ENCODE peak calls at places on chromosome 11, in six cellular contexts. O is body of pancreas, T is OCI-LY7, V is RWPE2, Q is uterus, W is Peyer's patch. Z is an unnamed sample. For H3K4me1 and H3K36me3, the result is how much of the 10 kb centered on the place peaks cover.

GRCh38 chr11:398826-399225 is 4.8 kb downstream of the PKP3 start:
- DNase-seq in V (no peak), T (no peak), O (no peak), Q (no peak), W (no peak), Z (no peak)

GRCh38 chr11:69702239-69702668 is 1.6 kb downstream of the FGF19 start:
- DNase-seq in V (no peak), Q (no peak), T (no peak), W (no peak), O (no peak), Z (no peak)

GRCh38 chr11:78415338-78415737 is 2.3 kb downstream of the GAB2 start:
- DNase-seq in T (no peak), O (no peak), Q (no peak), W (no peak), V (no peak), Z (no peak)

GRCh38 chr11:1656061-1656441 is 26.5 kb downstream of the KRTAP5-5 start:
- DNase-seq in Q (peak), W (no peak), T (no peak), O (no peak), V (no peak), Z (no peak)

GRCh38 chr11:76013526-76013925 is 192.8 kb downstream of the WNT11 start:
- DNase-seq in V (no peak), O (no peak), Q (no peak), T (no peak), W (no peak), Z (no peak)

GRCh38 chr11:68810164-68810563 is 31.6 kb downstream of the CPT1A start:
- DNase-seq in O (peak), V (no peak), Q (no peak), W (no peak), T (no peak), Z (peak)

GRCh38 chr11:64247729-64248531 is 1.2 kb upstream of the PPP1R14B start:
- DNase-seq in V (no peak), W (no peak), T (no peak), O (no peak), Q (no peak), Z (no peak)

GRCh38 chr11:119990306-119991021 is 147.4 kb downstream of the TRIM29 start:
- DNase-seq in Q (no peak), V (no peak), W (no peak), T (no peak), O (peak), Z (peak)

GRCh38 chr11:111021131-111021530 is 224.4 kb upstream of the POU2AF2 start:
- DNase-seq in O (no peak), W (no peak), V (no peak), T (no peak), Q (no peak), Z (no peak)

GRCh38 chr11:26048271-26048670 is 283.7 kb upstream of the ANO3 start:
- DNase-seq in O (no peak), Q (no peak), T (no peak), W (no peak), V (no peak), Z (no peak)

GRCh38 chr11:19853901-19854300 is 141.3 kb downstream of the NAV2 start:
- DNase-seq in T (no peak), Q (no peak), O (no peak), V (no peak), W (no peak), Z (no peak)

GRCh38 chr11:39741066-39741465 is 1718.4 kb downstream of the LRRC4C start:
- DNase-seq in Q (no peak), V (no peak), T (no peak), W (no peak), O (no peak), Z (no peak)

GRCh38 chr11:109728056-109728455 is 306.1 kb downstream of the C11orf87 start:
- DNase-seq in T (no peak), V (no peak), W (no peak), O (no peak), Q (no peak), Z (no peak)

GRCh38 chr11:130159657-130160459 is at the start of gene ST14:
- DNase-seq in O (peak), T (peak), Q (no peak), W (peak), V (peak), Z (no peak)

GRCh38 chr11:8631395-8632110 is 37.5 kb upstream of the STK33 start:
- DNase-seq in O (no peak), Q (no peak), W (no peak), T (no peak), V (no peak), Z (no peak)

GRCh38 chr11:6362185-6362867 is 27.9 kb upstream of the SMPD1 start:
- DNase-seq in W (no peak), V (no peak), O (peak), T (no peak), Q (peak), Z (peak)

GRCh38 chr11:1938343-1939005 is 8.7 kb upstream of the MRPL23 start:
- DNase-seq in T (no peak), O (peak), W (no peak), Q (peak), V (peak), Z (peak)

GRCh38 chr11:10900686-10901415 is 43.0 kb upstream of the ZBED5 start:
- DNase-seq in Q (no peak), V (no peak), T (no peak), W (no peak), O (no peak), Z (no peak)

GRCh38 chr11:83827940-83828554 is 541.9 kb upstream of the CCDC90B start:
- DNase-seq in O (no peak), W (no peak), Q (no peak), V (no peak), T (peak), Z (no peak)
- TF ChIP-seq CTCF in O (peak), W (peak), Q (peak), V (peak), T (peak), Z (peak)

DNA sequence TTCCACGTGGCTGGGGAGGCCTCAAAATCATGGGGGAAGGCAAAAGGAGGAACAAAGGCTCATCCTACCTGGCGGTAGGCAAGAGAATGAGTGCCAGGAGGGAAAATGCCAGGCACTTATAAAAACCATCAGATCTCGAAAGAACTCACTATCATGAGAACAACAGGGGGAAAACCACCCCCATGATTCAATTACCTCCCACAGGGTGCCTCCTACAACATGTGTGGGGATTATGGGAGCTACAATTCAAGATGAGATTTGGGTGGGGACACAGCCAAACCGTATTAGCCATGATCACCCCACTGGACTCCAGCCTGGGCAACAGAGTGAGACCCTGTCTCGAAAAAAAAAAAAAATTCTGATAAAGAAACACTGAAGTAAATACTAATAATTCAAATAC is 87.1 kb downstream of the FCHSD2 start:
- DNase-seq in W (no peak), O (no peak), V (no peak), Q (no peak), T (no peak), Z (no peak)
- H3K4me1 ChIP-seq in W (under half), O (under half), V (under half), Q (under half), T (half or more), Z (under half)

GRCh38 chr11:65536412-65537295 is 11.8 kb downstream of the SCYL1 start:
- DNase-seq in W (no peak), V (no peak), T (no peak), O (no peak), Q (no peak), Z (no peak)
- H3K36me3 ChIP-seq in W (under half), V (under half), T (under half), O (under half), Q (under half), Z (half or more)

GRCh38 chr11:86749376-86749775 is 51.0 kb upstream of the PRSS23 start:
- DNase-seq in W (no peak), Q (no peak), O (no peak), T (no peak), V (no peak), Z (no peak)
- TF ChIP-seq CTCF in W (no peak), Q (no peak), O (no peak), T (no peak), V (no peak), Z (no peak)

DNA sequence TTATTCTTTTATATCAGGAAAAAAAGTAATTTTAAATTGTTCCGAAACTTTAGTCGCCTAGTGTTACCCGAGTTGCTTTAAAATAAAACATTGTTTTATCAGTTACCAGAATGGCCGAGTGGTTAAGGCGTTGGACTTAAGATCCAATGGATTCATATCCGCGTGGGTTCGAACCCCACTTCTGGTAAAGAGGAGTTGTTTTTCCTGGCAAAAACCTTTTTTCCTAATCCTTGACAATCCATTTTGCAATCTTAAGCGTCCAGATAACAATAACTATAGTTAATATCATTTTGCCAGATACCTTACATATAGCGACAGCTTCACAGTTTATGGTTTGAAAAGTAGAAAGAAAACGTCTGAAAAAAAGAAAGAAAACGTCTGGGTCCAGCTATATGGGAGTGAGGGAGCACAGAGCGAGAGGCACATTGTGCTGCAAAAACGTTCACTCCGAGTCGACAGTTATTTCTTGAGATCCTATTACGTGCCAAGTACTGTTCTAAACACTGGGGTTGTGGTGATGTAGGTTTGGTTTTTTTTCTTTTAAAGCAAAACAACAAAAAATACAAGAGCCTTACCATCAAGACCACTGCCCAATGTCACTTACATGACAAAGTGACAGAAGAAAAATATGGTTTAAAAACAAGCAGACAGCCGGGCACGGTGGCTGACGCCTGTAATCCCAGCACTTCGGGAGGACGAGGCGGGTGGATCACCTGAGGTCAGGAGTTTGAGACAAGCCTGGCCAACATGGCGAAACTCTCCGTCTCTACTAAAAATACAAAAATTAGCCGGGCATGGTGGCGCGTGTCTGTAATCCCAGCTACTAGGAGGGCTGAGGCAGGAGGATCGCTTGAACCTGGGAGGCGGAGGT is 40.5 kb downstream of the OR4D9 start:
- DNase-seq in T (peak), Q (peak), O (peak), W (no peak), V (no peak), Z (no peak)
- H3K4me1 ChIP-seq in T (under half), Q (under half), O (under half), W (under half), V (under half), Z (under half)

GRCh38 chr11:74162688-74163467 is 7.9 kb downstream of the C2CD3 start:
- DNase-seq in T (no peak), V (no peak), W (no peak), O (no peak), Q (no peak), Z (no peak)
- H3K36me3 ChIP-seq in T (half or more), V (under half), W (under half), O (under half), Q (under half), Z (half or more)

GRCh38 chr11:94702481-94702880 is 65.7 kb upstream of the AMOTL1 start:
- DNase-seq in T (no peak), Q (no peak), W (no peak), V (no peak), O (no peak), Z (no peak)
- TF ChIP-seq CTCF in T (no peak), Q (no peak), W (no peak), V (no peak), O (no peak), Z (no peak)

GRCh38 chr11:12112150-12112520 is 1.7 kb downstream of the MICAL2 start:
- DNase-seq in O (no peak), V (no peak), Q (no peak), W (no peak), T (no peak), Z (no peak)
- H3K4me1 ChIP-seq in O (under half), V (under half), Q (under half), W (under half), T (under half), Z (half or more)

GRCh38 chr11:34072041-34072440 is 20.5 kb downstream of the CAPRIN1 start:
- DNase-seq in O (no peak), T (no peak), Q (no peak), W (no peak), V (no peak), Z (no peak)

GRCh38 chr11:34074391-34074790 is 22.9 kb downstream of the CAPRIN1 start:
- DNase-seq in T (no peak), W (no peak), Q (no peak), O (no peak), V (no peak), Z (no peak)

GRCh38 chr11:34080609-34081008 is 24.8 kb upstream of the NAT10 start:
- DNase-seq in T (no peak), O (no peak), W (no peak), V (no peak), Q (no peak), Z (no peak)

GRCh38 chr11:34072831-34073230 is 21.3 kb downstream of the CAPRIN1 start:
- DNase-seq in V (no peak), T (no peak), W (no peak), Q (no peak), O (no peak), Z (no peak)

GRCh38 chr11:34075178-34075820 is 23.8 kb downstream of the CAPRIN1 start:
- DNase-seq in O (no peak), W (no peak), Q (no peak), V (no peak), T (no peak), Z (no peak)
- H3K36me3 ChIP-seq in O (under half), W (under half), Q (under half), V (half or more), T (half or more), Z (half or more)